ENCODE peak calls at places on chromosomes 5 and 9, in six cellular contexts. X is left lung; D is cardiac muscle cell; B is prostate gland; G is CD8-positive, alpha-beta T cell; V is upper lobe of right lung. H is an unnamed sample.

GRCh38 chr9:30575691-30576090 is 1808.8 kb upstream of the ACO1 start:
- DNase-seq in X (peak; percentile 60), D (no peak), B (no peak), G (no peak), V (peak; percentile 57), H (no peak)

GRCh38 chr5:77230727-77231469 is 20.4 kb downstream of the PDE8B start:
- DNase-seq in X (no peak), D (no peak), B (no peak), G (no peak), V (no peak), H (no peak)

GRCh38 chr9:12614488-12614887 is 78.7 kb upstream of the TYRP1 start:
- DNase-seq in X (no peak), D (no peak), B (no peak), G (no peak), V (no peak), H (no peak)

GRCh38 chr5:165370772-165371171 is 1865.4 kb downstream of the MAT2B start:
- DNase-seq in X (no peak), D (no peak), B (no peak), G (no peak), V (no peak), H (no peak)

GRCh38 chr5:119290161-119290569 is 65.7 kb upstream of the TNFAIP8 start:
- DNase-seq in X (no peak), D (no peak), B (no peak), G (no peak), V (no peak), H (no peak)

GRCh38 chr9:93297659-93298497 is 113.9 kb downstream of the WNK2 start:
- DNase-seq in X (no peak), D (no peak), B (no peak), G (no peak), V (peak; percentile 53), H (no peak)

GRCh38 chr5:172399826-172400225 is 54.5 kb downstream of the SH3PXD2B start:
- DNase-seq in X (no peak), D (no peak), B (no peak), G (no peak), V (no peak), H (no peak)

GRCh38 chr9:127912882-127913281 is 4.0 kb downstream of the ST6GALNAC4 start:
- DNase-seq in X (peak; percentile 82), D (no peak), B (peak; percentile 53), G (no peak), V (peak; percentile 83), H (no peak)

GRCh38 chr9:69898714-69899209 is 78.1 kb downstream of the CFAP95 start:
- DNase-seq in X (no peak), D (peak; percentile 64), B (no peak), G (no peak), V (no peak), H (no peak)

GRCh38 chr5:337565-338130 is 16.1 kb downstream of the AHRR start:
- DNase-seq in X (no peak), D (peak; percentile 52), B (no peak), G (no peak), V (no peak), H (no peak)

GRCh38 chr5:120913396-120913795 is 449.3 kb downstream of the PRR16 start:
- DNase-seq in X (no peak), D (no peak), B (no peak), G (no peak), V (no peak), H (no peak)

GRCh38 chr9:21677834-21678233 is 124.6 kb upstream of the MTAP start:
- DNase-seq in X (no peak), D (peak; percentile 58), B (no peak), G (no peak), V (no peak), H (no peak)

GRCh38 chr5:138603521-138603920 is 28.3 kb upstream of the HSPA9 start:
- DNase-seq in X (no peak), D (peak; percentile 53), B (no peak), G (no peak), V (no peak), H (no peak)

GRCh38 chr9:36839131-36839885 is 194.8 kb downstream of the PAX5 start:
- DNase-seq in X (no peak), D (no peak), B (no peak), G (no peak), V (no peak), H (no peak)

GRCh38 chr9:128863647-128864046 is 18.1 kb downstream of the KYAT1 start:
- DNase-seq in X (peak; percentile 95), D (peak; percentile 69), B (no peak), G (peak; percentile 91), V (peak; percentile 92), H (peak; percentile 87)

GRCh38 chr5:151092750-151093149 is 11.9 kb upstream of the TNIP1 start:
- DNase-seq in X (peak; percentile 39), D (peak; percentile 67), B (no peak), G (no peak), V (no peak), H (no peak)

GRCh38 chr5:155087036-155087435 is 73.5 kb downstream of the KIF4B start:
- DNase-seq in X (no peak), D (no peak), B (no peak), G (no peak), V (no peak), H (no peak)

GRCh38 chr5:7644723-7645122 is 206.2 kb downstream of the CFAP90 start:
- DNase-seq in X (no peak), D (no peak), B (no peak), G (no peak), V (no peak), H (no peak)

GRCh38 chr9:134242706-134243105 is 78.3 kb upstream of the RNU6ATAC start:
- DNase-seq in X (peak; percentile 48), D (no peak), B (no peak), G (no peak), V (no peak), H (no peak)

GRCh38 chr9:134239130-134239888 is 74.9 kb upstream of the RNU6ATAC start:
- DNase-seq in X (peak; percentile 70), D (no peak), B (no peak), G (no peak), V (no peak), H (no peak)

GRCh38 chr9:134239939-134240338 is 75.6 kb upstream of the RNU6ATAC start:
- DNase-seq in X (no peak), D (no peak), B (no peak), G (no peak), V (no peak), H (no peak)

GRCh38 chr9:134237630-134238265 is 73.4 kb upstream of the RNU6ATAC start:
- DNase-seq in X (peak; percentile 64), D (no peak), B (no peak), G (no peak), V (no peak), H (no peak)

GRCh38 chr9:134240371-134240770 is 76.0 kb upstream of the RNU6ATAC start:
- DNase-seq in X (peak; percentile 49), D (no peak), B (no peak), G (no peak), V (no peak), H (no peak)
- H3K27ac ChIP-seq in X (no peak overlapping the region), D (no peak overlapping the region), B (no peak overlapping the region), G (no peak overlapping the region), V (no peak overlapping the region), H (no peak overlapping the region)

GRCh38 chr5:58885265-58885664 is 302.4 kb downstream of the RAB3C start:
- DNase-seq in X (no peak), D (no peak), B (no peak), G (no peak), V (no peak), H (no peak)

GRCh38 chr5:58890265-58890664 is 307.4 kb downstream of the RAB3C start:
- DNase-seq in X (no peak), D (no peak), B (no peak), G (no peak), V (no peak), H (no peak)

GRCh38 chr5:58887311-58887710 is 304.4 kb downstream of the RAB3C start:
- DNase-seq in X (peak; percentile 37), D (no peak), B (no peak), G (no peak), V (no peak), H (no peak)

GRCh38 chr5:58886315-58887207 is 303.7 kb downstream of the RAB3C start:
- DNase-seq in X (peak; percentile 84), D (peak; percentile 85), B (peak; percentile 58), G (peak; percentile 66), V (peak; percentile 75), H (no peak)

GRCh38 chr5:58887721-58888409 is 305.0 kb downstream of the RAB3C start:
- DNase-seq in X (no peak), D (peak; percentile 66), B (no peak), G (no peak), V (no peak), H (no peak)
- H3K27ac ChIP-seq in X (peak overlapping the region; percentile 78), D (no peak overlapping the region), B (no peak overlapping the region), G (no peak overlapping the region), V (peak overlapping the region; percentile 82), H (no peak overlapping the region)

GRCh38 chr5:137309290-137309689 is 189.8 kb downstream of the SPOCK1 start:
- DNase-seq in X (no peak), D (no peak), B (no peak), G (no peak), V (no peak), H (no peak)
- H3K27ac ChIP-seq in X (no peak overlapping the region), D (no peak overlapping the region), B (peak overlapping the region; percentile 20), G (no peak overlapping the region), V (no peak overlapping the region), H (no peak overlapping the region)

DNA sequence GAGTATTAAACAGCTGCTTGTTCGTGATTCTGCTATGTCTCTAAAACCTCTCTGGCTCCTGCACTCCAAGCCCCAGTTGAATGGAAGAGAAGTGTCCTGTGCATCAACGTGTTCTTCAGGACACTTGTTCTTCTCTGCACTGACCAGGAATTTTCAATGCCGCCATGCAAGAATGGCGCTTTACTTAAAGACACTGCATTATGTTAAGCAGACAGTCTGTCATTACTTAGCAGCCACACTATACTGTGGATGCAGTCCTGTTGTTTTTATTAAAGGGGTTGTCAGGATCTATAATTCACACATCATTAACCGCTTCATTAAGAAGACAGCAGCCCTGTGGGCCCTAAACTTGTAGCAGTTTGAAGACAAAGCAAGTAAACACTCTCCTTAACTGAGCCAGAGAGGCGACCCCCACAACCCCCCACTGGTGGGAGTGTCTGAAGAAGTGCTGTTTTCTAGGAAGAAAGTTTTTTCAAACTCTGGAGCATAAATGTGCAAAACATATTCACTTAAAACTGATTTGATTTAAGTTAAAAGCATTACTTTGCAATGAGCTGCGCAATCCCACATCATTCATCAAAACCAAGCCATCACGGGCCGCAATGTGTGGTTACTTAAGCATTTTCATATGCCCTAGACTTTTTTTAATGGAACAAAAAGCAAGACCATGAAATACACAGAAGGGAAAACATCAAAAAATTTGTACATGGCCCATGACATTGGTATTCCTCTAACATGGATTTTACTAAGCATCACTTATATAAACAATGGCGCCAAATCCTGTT is 164.4 kb downstream of the ZNF608 start:
- DNase-seq in X (no peak), D (no peak), B (no peak), G (no peak), V (no peak), H (no peak)
- H3K27ac ChIP-seq in X (no peak overlapping the region), D (peak overlapping the region; percentile 76), B (no peak overlapping the region), G (no peak overlapping the region), V (no peak overlapping the region), H (no peak overlapping the region)

GRCh38 chr9:78812665-78813064 is 515.7 kb downstream of the PSAT1 start:
- DNase-seq in X (no peak), D (no peak), B (no peak), G (no peak), V (no peak), H (no peak)
- H3K27ac ChIP-seq in X (no peak overlapping the region), D (no peak overlapping the region), B (no peak overlapping the region), G (no peak overlapping the region), V (no peak overlapping the region), H (no peak overlapping the region)